ENCODE peak calls at places on chromosomes 12 and 14, in four cellular contexts. One of them, this sample, is unnamed. For H3K27me3, the result is how much of the 10 kb centered on the place peaks cover.

GRCh38 chr12:122946690-122947271 is 19.5 kb downstream of the ABCB9 start:
- DNase-seq in HepG2: peak
- DNase-seq in H1: no peak
- DNase-seq in K562: peak
- DNase-seq in this sample: peak

GRCh38 chr12:40075458-40075857 is 30.4 kb downstream of the SLC2A13 start:
- DNase-seq in HepG2: no peak
- DNase-seq in H1: no peak
- DNase-seq in K562: no peak
- DNase-seq in this sample: no peak

GRCh38 chr14:32129124-32129523 is 52.0 kb downstream of the ARHGAP5 start:
- DNase-seq in HepG2: no peak
- DNase-seq in H1: no peak
- DNase-seq in K562: no peak
- DNase-seq in this sample: no peak

GRCh38 chr12:98446060-98446459 is 69.3 kb upstream of the TMPO start:
- DNase-seq in HepG2: no peak
- DNase-seq in H1: no peak
- DNase-seq in K562: no peak
- DNase-seq in this sample: no peak

GRCh38 chr12:30825341-30825740 is 70.6 kb upstream of the CAPRIN2 start:
- DNase-seq in HepG2: no peak
- DNase-seq in H1: peak
- DNase-seq in K562: no peak
- DNase-seq in this sample: no peak

GRCh38 chr14:52879958-52880357 is 70.9 kb downstream of the FERMT2 start:
- DNase-seq in HepG2: no peak
- DNase-seq in H1: no peak
- DNase-seq in K562: no peak
- DNase-seq in this sample: no peak

GRCh38 chr12:93751864-93752610 is 74.9 kb downstream of the CRADD start:
- DNase-seq in HepG2: no peak
- DNase-seq in H1: no peak
- DNase-seq in K562: no peak
- DNase-seq in this sample: no peak

GRCh38 chr14:59133202-59133601 is 55.3 kb upstream of the DAAM1 start:
- DNase-seq in HepG2: no peak
- DNase-seq in H1: no peak
- DNase-seq in K562: peak
- DNase-seq in this sample: no peak

GRCh38 chr14:86602263-86602662 is 1072.3 kb downstream of the FLRT2 start:
- DNase-seq in HepG2: no peak
- DNase-seq in H1: no peak
- DNase-seq in K562: no peak
- DNase-seq in this sample: no peak

GRCh38 chr12:124381454-124382207 is 86.7 kb downstream of the RFLNA start:
- DNase-seq in HepG2: no peak
- DNase-seq in H1: no peak
- DNase-seq in K562: no peak
- DNase-seq in this sample: no peak

GRCh38 chr12:19681007-19681406 is 241.7 kb downstream of the AEBP2 start:
- DNase-seq in HepG2: no peak
- DNase-seq in H1: no peak
- DNase-seq in K562: no peak
- DNase-seq in this sample: no peak

GRCh38 chr12:106416273-106416672 is 58.7 kb downstream of the POLR3B start:
- DNase-seq in HepG2: no peak
- DNase-seq in H1: no peak
- DNase-seq in K562: no peak
- DNase-seq in this sample: no peak

GRCh38 chr12:9064815-9065606 is 50.7 kb downstream of the A2M start:
- DNase-seq in HepG2: peak
- DNase-seq in H1: peak
- DNase-seq in K562: no peak
- DNase-seq in this sample: no peak

GRCh38 chr14:95993768-95994592 is 45.2 kb upstream of the C14orf132 start:
- DNase-seq in HepG2: peak
- DNase-seq in H1: peak
- DNase-seq in K562: peak
- DNase-seq in this sample: peak

GRCh38 chr12:12777056-12777455 is 8.4 kb upstream of the APOLD1 start:
- DNase-seq in HepG2: no peak
- DNase-seq in H1: no peak
- DNase-seq in K562: no peak
- DNase-seq in this sample: no peak

GRCh38 chr14:88424573-88424972 is 39.1 kb downstream of the SPATA7 start:
- DNase-seq in HepG2: no peak
- DNase-seq in H1: no peak
- DNase-seq in K562: no peak
- DNase-seq in this sample: no peak

GRCh38 chr14:33254876-33255275 is 316.2 kb downstream of the NPAS3 start:
- DNase-seq in HepG2: no peak
- DNase-seq in H1: no peak
- DNase-seq in K562: no peak
- DNase-seq in this sample: no peak

GRCh38 chr12:22733756-22734155 is 108.8 kb downstream of the ETNK1 start:
- DNase-seq in HepG2: no peak
- DNase-seq in H1: no peak
- DNase-seq in K562: no peak
- DNase-seq in this sample: no peak

GRCh38 chr14:106343636-106344035 is 817.3 kb downstream of the TMEM121 start:
- DNase-seq in HepG2: no peak
- DNase-seq in H1: no peak
- DNase-seq in K562: no peak
- DNase-seq in this sample: no peak

GRCh38 chr12:45688188-45688587 is 41.3 kb upstream of the ARID2 start:
- DNase-seq in HepG2: no peak
- DNase-seq in H1: no peak
- DNase-seq in K562: no peak
- DNase-seq in this sample: no peak

GRCh38 chr14:64338616-64339316 is 44.6 kb upstream of the ESR2 start:
- DNase-seq in HepG2: peak
- DNase-seq in H1: peak
- DNase-seq in K562: peak
- DNase-seq in this sample: peak

GRCh38 chr12:41903014-41903702 is 241.5 kb downstream of the GXYLT1 start:
- DNase-seq in HepG2: no peak
- DNase-seq in H1: no peak
- DNase-seq in K562: no peak
- DNase-seq in this sample: no peak

GRCh38 chr12:45572114-45572513 is 157.4 kb upstream of the ARID2 start:
- DNase-seq in HepG2: no peak
- DNase-seq in H1: no peak
- DNase-seq in K562: no peak
- DNase-seq in this sample: no peak

GRCh38 chr12:111767362-111768158 is 827 bp downstream of the ALDH2 start:
- DNase-seq in HepG2: peak
- DNase-seq in H1: no peak
- DNase-seq in K562: no peak
- DNase-seq in this sample: no peak

GRCh38 chr12:30622509-30622908 is 73.2 kb downstream of the IPO8 start:
- DNase-seq in HepG2: no peak
- DNase-seq in H1: no peak
- DNase-seq in K562: no peak
- DNase-seq in this sample: peak

GRCh38 chr12:101485015-101485414 is 9.9 kb downstream of the SPIC start:
- DNase-seq in HepG2: no peak
- DNase-seq in H1: no peak
- DNase-seq in K562: no peak
- DNase-seq in this sample: no peak

GRCh38 chr14:36847366-36847765 is 185.7 kb downstream of the PAX9 start:
- DNase-seq in HepG2: no peak
- DNase-seq in H1: no peak
- DNase-seq in K562: peak
- DNase-seq in this sample: no peak

GRCh38 chr14:77738559-77739250 is 22.3 kb downstream of the SNW1 start:
- DNase-seq in HepG2: no peak
- DNase-seq in H1: no peak
- DNase-seq in K562: no peak
- DNase-seq in this sample: no peak

GRCh38 chr14:101359221-101360044 is 201.9 kb upstream of the DIO3 start:
- DNase-seq in HepG2: no peak
- DNase-seq in H1: no peak
- DNase-seq in K562: peak
- DNase-seq in this sample: no peak

GRCh38 chr12:58907326-58907855 is 12.9 kb downstream of the LRIG3 start:
- DNase-seq in HepG2: no peak
- DNase-seq in H1: no peak
- DNase-seq in K562: no peak
- DNase-seq in this sample: no peak

GRCh38 chr12:62689042-62689839 is 222.6 kb downstream of the MON2 start:
- DNase-seq in HepG2: no peak
- DNase-seq in H1: no peak
- DNase-seq in K562: no peak
- DNase-seq in this sample: no peak

GRCh38 chr14:32473476-32473875 is 144.4 kb downstream of the AKAP6 start:
- DNase-seq in HepG2: peak
- DNase-seq in H1: no peak
- DNase-seq in K562: no peak
- DNase-seq in this sample: no peak

GRCh38 chr14:52142504-52142903 is 73.6 kb upstream of the NID2 start:
- DNase-seq in HepG2: no peak
- DNase-seq in H1: no peak
- DNase-seq in K562: no peak
- DNase-seq in this sample: no peak

GRCh38 chr12:76449572-76449971 is 101.4 kb upstream of the BBS10 start:
- DNase-seq in HepG2: no peak
- DNase-seq in H1: no peak
- DNase-seq in K562: no peak
- DNase-seq in this sample: no peak

GRCh38 chr14:31889297-31889696 is 187.8 kb upstream of the ARHGAP5 start:
- DNase-seq in HepG2: no peak
- DNase-seq in H1: no peak
- DNase-seq in K562: no peak
- DNase-seq in this sample: no peak

DNA sequence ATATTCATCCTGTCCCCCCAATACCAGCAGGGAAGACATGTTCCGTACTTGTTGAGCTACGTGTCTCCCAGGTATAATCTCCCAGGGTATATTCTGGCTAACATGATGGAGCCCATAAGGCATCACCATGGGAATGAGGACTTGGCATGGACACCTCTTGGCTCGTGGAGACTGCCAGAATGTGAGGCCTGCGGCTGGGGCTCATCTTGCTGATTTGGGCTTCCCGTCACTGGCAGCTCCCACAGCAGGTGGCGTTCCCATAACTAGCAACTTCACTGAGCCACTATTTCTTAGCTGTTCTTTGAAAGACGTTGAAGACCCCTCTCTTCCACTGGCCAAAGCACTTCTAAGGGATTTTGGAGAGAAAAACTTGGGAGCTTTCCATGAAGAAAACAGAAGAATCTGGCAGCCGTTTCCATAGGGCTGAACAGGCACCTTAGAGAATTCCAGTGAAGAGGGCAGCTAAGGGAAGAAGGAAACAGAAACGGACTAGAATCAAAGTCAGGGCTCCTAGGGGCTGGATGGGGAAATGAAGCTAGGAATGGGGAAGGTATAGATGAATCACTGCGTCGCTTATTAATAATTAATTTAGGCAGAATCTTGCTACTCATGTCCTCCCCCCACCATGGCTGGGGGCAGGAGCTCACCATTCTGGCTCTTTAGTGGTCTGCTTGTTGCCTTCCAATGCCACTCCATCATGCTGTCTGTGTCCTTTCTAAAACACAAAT is 39.7 kb upstream of the FOS start:
- DNase-seq in HepG2: no peak
- DNase-seq in H1: no peak
- DNase-seq in K562: no peak
- DNase-seq in this sample: no peak
- H3K27me3 ChIP-seq in HepG2: under half
- H3K27me3 ChIP-seq in H1: under half
- H3K27me3 ChIP-seq in K562: under half
- H3K27me3 ChIP-seq in this sample: under half

DNA sequence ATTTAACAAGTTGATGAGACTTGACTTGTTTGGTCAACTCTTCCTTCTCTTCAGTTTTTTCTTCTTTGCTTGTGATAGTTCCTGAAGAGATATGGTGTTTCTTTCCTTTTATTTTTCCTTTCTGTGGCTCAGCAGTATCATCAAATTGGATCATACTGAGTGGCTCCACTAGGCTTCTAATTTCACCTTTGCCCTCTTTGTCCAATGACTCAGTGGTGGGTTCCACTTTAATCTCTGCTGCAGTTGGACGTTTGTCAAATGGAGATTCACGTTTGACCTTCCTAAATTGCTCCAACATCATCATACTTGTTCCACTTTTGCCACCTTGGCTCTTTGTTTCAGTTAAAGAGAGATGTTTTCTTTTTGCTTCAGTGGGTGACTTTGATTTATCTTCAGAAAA is 41.5 kb downstream of the FAM186A start:
- DNase-seq in HepG2: no peak
- DNase-seq in H1: no peak
- DNase-seq in K562: no peak
- DNase-seq in this sample: no peak
- TF ChIP-seq ATF2 in HepG2: no peak
- TF ChIP-seq ATF2 in H1: no peak
- TF ChIP-seq ATF2 in K562: no peak
- TF ChIP-seq ATF2 in this sample: no peak

GRCh38 chr12:48985901-48986300 is 7.8 kb downstream of the WNT1 start:
- DNase-seq in HepG2: no peak
- DNase-seq in H1: no peak
- DNase-seq in K562: no peak
- DNase-seq in this sample: no peak
- H3K27me3 ChIP-seq in HepG2: under half
- H3K27me3 ChIP-seq in H1: half or more
- H3K27me3 ChIP-seq in K562: half or more
- H3K27me3 ChIP-seq in this sample: under half

GRCh38 chr12:71005166-71005565 is 84.6 kb upstream of the PTPRR start:
- DNase-seq in HepG2: no peak
- DNase-seq in H1: no peak
- DNase-seq in K562: no peak
- DNase-seq in this sample: no peak

GRCh38 chr12:71004578-71004977 is 84.0 kb upstream of the PTPRR start:
- DNase-seq in HepG2: no peak
- DNase-seq in H1: no peak
- DNase-seq in K562: no peak
- DNase-seq in this sample: no peak

GRCh38 chr12:71000748-71001147 is 80.2 kb upstream of the PTPRR start:
- DNase-seq in HepG2: no peak
- DNase-seq in H1: no peak
- DNase-seq in K562: no peak
- DNase-seq in this sample: no peak

GRCh38 chr12:70994217-70994788 is 73.8 kb upstream of the PTPRR start:
- DNase-seq in HepG2: no peak
- DNase-seq in H1: no peak
- DNase-seq in K562: no peak
- DNase-seq in this sample: no peak

DNA sequence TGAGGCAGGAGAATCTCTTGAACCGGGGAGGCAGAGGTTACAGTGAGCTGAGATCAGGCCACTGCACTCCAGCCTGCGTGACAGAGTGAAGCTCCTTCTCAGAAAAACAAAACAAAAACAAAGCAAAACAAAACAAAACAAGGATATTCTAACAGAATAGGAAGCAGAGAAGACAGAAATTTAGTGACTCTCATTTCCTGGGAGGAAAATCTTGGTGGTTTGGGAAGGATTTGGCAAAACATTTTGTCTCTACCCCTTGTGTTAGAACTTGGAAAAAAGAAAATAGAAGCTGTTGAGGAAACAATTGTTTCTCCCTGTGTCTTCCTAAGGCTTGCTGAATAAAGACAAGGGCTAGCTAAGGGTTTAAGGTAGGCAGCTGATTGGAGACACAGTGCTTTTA is 79.7 kb upstream of the PTPRR start:
- DNase-seq in HepG2: no peak
- DNase-seq in H1: no peak
- DNase-seq in K562: no peak
- DNase-seq in this sample: no peak
- TF ChIP-seq ATF2 in HepG2: no peak
- TF ChIP-seq ATF2 in H1: no peak
- TF ChIP-seq ATF2 in K562: no peak
- TF ChIP-seq ATF2 in this sample: no peak

This sample was measured in GM12878.